ENCODE peak calls at places on chromosomes 2 and 18, in ten cellular contexts. X, G, W, A, R, Z, O, D, N and F are unnamed samples. For H3K9me3, the result is how much of the 10 kb centered on the place peaks cover.

GRCh38 chr2:46816151-46816845 is 99.3 kb downstream of the MCFD2 start:
- DNase-seq in X (no peak), G (no peak), W (no peak), A (no peak), R (no peak), Z (no peak), O (no peak), D (peak), N (no peak), F (peak)

GRCh38 chr18:37383789-37384151 is 181.8 kb downstream of the CELF4 start:
- DNase-seq in X (no peak), G (no peak), W (no peak), A (no peak), R (no peak), Z (no peak), O (no peak), D (no peak), N (no peak), F (no peak)

GRCh38 chr2:9288233-9288632 is 81.6 kb downstream of the ASAP2 start:
- DNase-seq in X (no peak), G (no peak), W (no peak), A (no peak), R (no peak), Z (no peak), O (no peak), D (no peak), N (no peak), F (peak)

GRCh38 chr2:101476605-101477208 is 1.8 kb upstream of the RFX8 start:
- DNase-seq in X (no peak), G (no peak), W (no peak), A (no peak), R (no peak), Z (no peak), O (no peak), D (no peak), N (no peak), F (no peak)

GRCh38 chr18:69980509-69980908 is 32.8 kb upstream of the CD226 start:
- DNase-seq in X (no peak), G (no peak), W (no peak), A (no peak), R (no peak), Z (no peak), O (no peak), D (no peak), N (no peak), F (no peak)

GRCh38 chr2:238158807-238159539 is at the start of gene ERFE:
- DNase-seq in X (no peak), G (no peak), W (peak), A (no peak), R (peak), Z (no peak), O (no peak), D (peak), N (peak), F (no peak)

GRCh38 chr2:145022671-145023330 is 502.9 kb upstream of the ZEB2 start:
- DNase-seq in X (no peak), G (no peak), W (no peak), A (no peak), R (no peak), Z (no peak), O (no peak), D (no peak), N (no peak), F (no peak)

GRCh38 chr18:9101730-9102390 is 639 bp upstream of the NDUFV2 start:
- DNase-seq in X (peak), G (no peak), W (no peak), A (no peak), R (peak), Z (no peak), O (no peak), D (no peak), N (no peak), F (no peak)

GRCh38 chr2:46298522-46299351 is 1.5 kb downstream of the EPAS1 start:
- DNase-seq in X (no peak), G (no peak), W (peak), A (peak), R (no peak), Z (peak), O (no peak), D (peak), N (peak), F (peak)

GRCh38 chr2:64613276-64613675 is 40.4 kb downstream of the SERTAD2 start:
- DNase-seq in X (no peak), G (no peak), W (no peak), A (no peak), R (no peak), Z (no peak), O (no peak), D (no peak), N (no peak), F (no peak)

GRCh38 chr2:216298719-216299118 is 73.6 kb downstream of the MARCHF4 start:
- DNase-seq in X (no peak), G (no peak), W (no peak), A (no peak), R (no peak), Z (no peak), O (no peak), D (no peak), N (no peak), F (peak)

GRCh38 chr18:47797126-47797525 is 133.3 kb downstream of the SMAD2 start:
- DNase-seq in X (no peak), G (no peak), W (no peak), A (no peak), R (no peak), Z (no peak), O (no peak), D (no peak), N (no peak), F (no peak)

GRCh38 chr2:199455186-199455532 is 2.6 kb downstream of the SATB2 start:
- DNase-seq in X (no peak), G (no peak), W (no peak), A (no peak), R (no peak), Z (no peak), O (no peak), D (no peak), N (no peak), F (no peak)

GRCh38 chr18:71707985-71708500 is 836.1 kb downstream of the CBLN2 start:
- DNase-seq in X (no peak), G (no peak), W (no peak), A (no peak), R (no peak), Z (no peak), O (no peak), D (no peak), N (no peak), F (no peak)
- H3K9me3 ChIP-seq in X (under half), G (under half), W (under half), A (under half), R (under half), Z (under half), O (under half), D (half or more), N (under half), F (under half)

GRCh38 chr2:44949329-44950151 is 8.0 kb downstream of the SIX3 start:
- DNase-seq in X (no peak), G (no peak), W (peak), A (no peak), R (no peak), Z (no peak), O (no peak), D (peak), N (peak), F (no peak)
- H3K4me3 ChIP-seq in X (no peak), G (peak), W (peak), A (no peak), R (no peak), Z (peak), O (no peak), D (peak), N (peak), F (no peak)

GRCh38 chr2:201261911-201262310 is 1.6 kb downstream of the CASP8 start:
- DNase-seq in X (no peak), G (no peak), W (no peak), A (no peak), R (peak), Z (no peak), O (no peak), D (peak), N (no peak), F (no peak)
- H3K27ac ChIP-seq in X (no peak), G (no peak), W (no peak), A (peak), R (peak), Z (no peak), O (no peak), D (no peak), N (no peak), F (no peak)

DNA sequence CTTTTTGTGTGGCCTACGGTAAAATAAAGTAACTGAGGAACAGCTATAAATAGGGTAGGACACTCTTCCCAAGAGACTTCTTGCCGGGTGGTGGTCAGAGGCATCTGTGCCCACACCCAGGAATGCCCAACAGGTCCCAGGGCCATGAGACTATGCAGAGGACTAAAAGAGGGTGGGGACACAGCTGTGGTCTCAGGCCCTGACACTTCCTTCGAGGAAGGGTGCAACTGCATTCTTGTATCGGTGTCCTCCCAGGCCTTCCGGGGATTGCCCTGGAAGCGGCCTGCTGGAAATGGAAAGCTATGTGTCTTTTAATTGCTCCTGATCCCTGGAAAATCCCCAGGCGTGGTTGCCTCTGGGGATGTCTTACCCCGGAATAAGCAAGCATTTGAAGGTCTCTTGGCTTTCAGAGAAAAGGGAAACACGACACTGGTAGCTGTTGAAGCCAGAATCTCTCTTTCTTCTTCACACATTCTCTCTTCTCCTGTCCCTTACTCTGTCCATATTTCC is 176.8 kb downstream of the SOX11 start:
- DNase-seq in X (no peak), G (no peak), W (no peak), A (no peak), R (no peak), Z (no peak), O (no peak), D (no peak), N (no peak), F (no peak)
- H3K9me3 ChIP-seq in X (under half), G (under half), W (under half), A (under half), R (under half), Z (under half), O (under half), D (under half), N (under half), F (under half)

GRCh38 chr2:96156011-96156820 is 11.0 kb upstream of the DUSP2 start:
- DNase-seq in X (no peak), G (no peak), W (no peak), A (no peak), R (no peak), Z (no peak), O (no peak), D (no peak), N (no peak), F (no peak)

GRCh38 chr2:96158554-96158940 is 13.3 kb upstream of the DUSP2 start:
- DNase-seq in X (no peak), G (no peak), W (no peak), A (no peak), R (no peak), Z (no peak), O (no peak), D (no peak), N (no peak), F (peak)

GRCh38 chr2:96159084-96159830 is 14.0 kb upstream of the DUSP2 start:
- DNase-seq in X (no peak), G (no peak), W (no peak), A (no peak), R (peak), Z (no peak), O (no peak), D (no peak), N (no peak), F (no peak)

GRCh38 chr2:96157649-96158553 is 12.7 kb upstream of the DUSP2 start:
- DNase-seq in X (no peak), G (no peak), W (no peak), A (no peak), R (no peak), Z (no peak), O (no peak), D (no peak), N (no peak), F (peak)

DNA sequence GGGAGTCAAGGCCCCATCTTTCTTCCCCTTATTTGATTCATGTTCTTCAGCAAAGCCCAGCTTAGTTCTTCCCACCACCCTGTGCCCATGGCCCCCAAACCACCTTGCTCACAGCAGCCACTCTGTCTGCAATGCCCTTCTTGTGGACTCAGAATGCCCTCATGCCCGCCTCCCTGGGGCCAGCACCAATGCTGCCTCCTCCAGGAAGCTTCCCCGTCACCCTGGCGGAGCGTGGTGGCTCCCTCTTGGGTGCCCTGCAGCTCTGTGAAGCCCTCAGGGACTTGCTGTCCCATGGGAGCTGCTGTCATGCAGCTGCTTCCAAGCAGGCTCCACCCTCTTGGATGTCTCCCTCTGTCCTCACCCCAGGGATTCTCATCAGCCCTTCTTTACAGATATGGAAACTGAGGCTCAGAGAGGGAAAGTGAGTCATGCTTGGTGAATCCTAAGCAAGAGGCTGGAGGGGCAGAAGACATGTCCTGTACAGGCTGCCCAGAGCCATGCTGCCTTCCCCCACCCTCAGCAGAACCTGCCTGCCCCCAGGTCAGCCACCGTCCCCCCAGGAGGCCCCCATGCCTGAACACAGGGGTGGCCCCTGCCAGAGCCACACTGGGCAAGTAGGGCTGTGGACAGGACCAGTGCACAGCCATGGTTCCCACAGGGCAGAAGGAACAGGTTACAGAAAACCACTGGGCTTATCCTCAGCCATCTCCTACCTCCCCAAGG is 11.8 kb upstream of the DUSP2 start:
- DNase-seq in X (no peak), G (no peak), W (no peak), A (no peak), R (peak), Z (no peak), O (no peak), D (no peak), N (no peak), F (no peak)
- H3K4me3 ChIP-seq in X (no peak), G (no peak), W (no peak), A (no peak), R (no peak), Z (no peak), O (no peak), D (no peak), N (no peak), F (no peak)

GRCh38 chr18:44802508-44802907 is 121.8 kb downstream of the SETBP1 start:
- DNase-seq in X (no peak), G (no peak), W (no peak), A (no peak), R (no peak), Z (no peak), O (no peak), D (no peak), N (no peak), F (no peak)

GRCh38 chr18:44803019-44803650 is 122.4 kb downstream of the SETBP1 start:
- DNase-seq in X (no peak), G (peak), W (peak), A (no peak), R (no peak), Z (no peak), O (no peak), D (no peak), N (no peak), F (no peak)

GRCh38 chr18:44805643-44806042 is 125.0 kb downstream of the SETBP1 start:
- DNase-seq in X (no peak), G (no peak), W (no peak), A (no peak), R (no peak), Z (no peak), O (no peak), D (no peak), N (no peak), F (no peak)

GRCh38 chr18:44805176-44805575 is 124.5 kb downstream of the SETBP1 start:
- DNase-seq in X (no peak), G (no peak), W (no peak), A (no peak), R (no peak), Z (no peak), O (no peak), D (no peak), N (no peak), F (no peak)

GRCh38 chr18:44804033-44804432 is 123.3 kb downstream of the SETBP1 start:
- DNase-seq in X (no peak), G (no peak), W (no peak), A (no peak), R (no peak), Z (no peak), O (no peak), D (no peak), N (no peak), F (no peak)
- H3K27ac ChIP-seq in X (no peak), G (peak), W (peak), A (peak), R (no peak), Z (peak), O (peak), D (no peak), N (no peak), F (no peak)

DNA sequence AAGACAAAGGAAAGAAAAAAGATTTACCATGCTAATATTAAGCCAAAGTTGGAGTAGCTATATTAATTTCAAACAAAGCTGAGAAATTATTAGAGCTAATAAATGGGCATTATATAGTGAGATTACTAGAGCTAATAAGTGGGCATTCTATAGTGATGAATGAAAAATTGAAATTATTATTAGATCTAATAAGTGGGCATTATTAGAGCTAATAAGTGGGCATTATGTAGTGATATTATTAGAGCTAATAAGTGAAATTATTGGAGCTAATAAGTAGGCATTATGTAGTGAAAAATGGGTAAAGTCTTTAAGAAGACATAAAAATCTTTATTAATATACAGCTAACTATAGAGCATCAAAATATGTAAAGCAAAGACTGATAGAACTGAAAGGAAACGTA is 745.7 kb downstream of the TRIB2 start:
- DNase-seq in X (no peak), G (no peak), W (no peak), A (no peak), R (no peak), Z (no peak), O (no peak), D (no peak), N (no peak), F (no peak)
- H3K9me3 ChIP-seq in X (under half), G (under half), W (under half), A (under half), R (under half), Z (under half), O (under half), D (under half), N (under half), F (under half)

DNA sequence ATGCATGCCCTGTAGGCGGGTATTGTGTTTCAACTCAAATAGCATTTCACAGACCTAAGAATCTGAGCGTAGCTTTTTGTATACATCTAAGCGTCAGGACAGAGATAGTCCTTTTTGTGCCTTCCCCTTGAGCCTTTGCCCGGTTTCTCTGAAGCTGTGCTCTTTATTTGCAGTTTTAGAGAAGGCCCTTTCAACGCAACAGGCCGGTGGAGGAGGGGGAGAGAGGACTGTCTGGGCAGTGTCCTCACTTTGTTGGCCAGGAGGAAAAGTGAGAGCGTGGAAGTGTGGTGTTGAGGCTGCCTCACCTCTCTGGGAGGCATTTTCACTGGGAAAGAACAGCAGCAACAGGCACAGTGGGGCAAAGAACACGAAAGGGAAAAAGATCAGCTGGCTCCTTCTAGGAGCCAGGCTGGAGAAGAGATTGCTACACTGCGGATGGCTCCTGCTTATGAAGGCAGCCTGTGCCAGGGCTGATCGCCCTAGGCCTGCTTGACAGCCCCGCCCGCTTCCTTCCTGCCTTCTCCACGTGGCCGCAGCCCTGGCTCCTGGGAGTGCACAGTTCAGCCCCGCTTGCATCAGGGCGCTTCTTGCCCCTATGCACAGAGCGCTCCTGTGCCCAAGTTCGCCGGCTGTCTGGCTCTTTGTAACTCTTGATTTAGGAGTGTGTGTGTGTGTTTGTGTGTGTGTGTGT is 195.6 kb upstream of the POU3F3 start:
- DNase-seq in X (no peak), G (no peak), W (peak), A (peak), R (peak), Z (peak), O (no peak), D (peak), N (peak), F (no peak)
- H3K4me3 ChIP-seq in X (no peak), G (no peak), W (no peak), A (no peak), R (no peak), Z (peak), O (no peak), D (peak), N (no peak), F (no peak)

DNA sequence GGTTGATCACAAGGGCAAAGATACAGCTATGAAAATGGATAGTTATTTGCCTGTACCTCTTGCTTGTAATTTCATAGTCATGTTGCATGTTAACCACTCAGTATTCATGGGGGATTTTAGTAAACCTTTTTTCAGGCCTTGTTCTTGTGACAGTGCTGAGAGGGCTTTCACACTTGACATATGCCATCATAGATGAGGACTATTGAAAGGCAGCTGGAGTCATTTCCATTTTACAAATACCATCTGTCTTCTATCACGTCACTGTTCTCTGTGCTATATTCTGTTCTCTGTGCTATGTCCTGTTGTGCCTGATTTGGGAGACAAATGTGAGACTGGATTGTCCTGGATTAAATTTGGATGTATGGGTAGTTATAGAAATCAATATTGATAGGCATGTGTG is 131.7 kb downstream of the LYPD6B start:
- DNase-seq in X (no peak), G (no peak), W (no peak), A (no peak), R (no peak), Z (no peak), O (no peak), D (no peak), N (no peak), F (no peak)
- H3K27ac ChIP-seq in X (peak), G (no peak), W (peak), A (no peak), R (no peak), Z (peak), O (no peak), D (no peak), N (no peak), F (no peak)